ENCODE peak calls at places on chromosomes 6 and 20, in four cellular contexts. One of them, this sample, is unnamed.

GRCh38 chr6:157456524-157456829 is 75.5 kb downstream of the ZDHHC14 start:
- DNase-seq in GM13977: peak
- DNase-seq in B cell: peak
- DNase-seq in ovary: no peak
- DNase-seq in this sample: no peak

GRCh38 chr6:46370622-46371021 is 120.6 kb downstream of the RCAN2 start:
- DNase-seq in ovary: no peak
- DNase-seq in B cell: no peak
- DNase-seq in GM13977: no peak
- DNase-seq in this sample: no peak

GRCh38 chr20:38134427-38135281 is 30.4 kb downstream of the TGM2 start:
- DNase-seq in GM13977: no peak
- DNase-seq in ovary: no peak
- DNase-seq in B cell: no peak
- DNase-seq in this sample: no peak

GRCh38 chr6:41427642-41428401 is 92.4 kb downstream of the NCR2 start:
- DNase-seq in B cell: peak
- DNase-seq in ovary: peak
- DNase-seq in GM13977: peak
- DNase-seq in this sample: no peak

GRCh38 chr20:62409935-62410741 is 3.1 kb upstream of the CABLES2 start:
- DNase-seq in ovary: peak
- DNase-seq in B cell: peak
- DNase-seq in GM13977: peak
- DNase-seq in this sample: peak

GRCh38 chr6:10312445-10312844 is 102.4 kb downstream of the TFAP2A start:
- DNase-seq in ovary: no peak
- DNase-seq in GM13977: no peak
- DNase-seq in B cell: no peak
- DNase-seq in this sample: no peak

GRCh38 chr20:41196653-41197225 is 59.4 kb downstream of the PLCG1 start:
- DNase-seq in GM13977: no peak
- DNase-seq in B cell: no peak
- DNase-seq in ovary: no peak
- DNase-seq in this sample: no peak

GRCh38 chr6:3403244-3404154 is 53.4 kb downstream of the SLC22A23 start:
- DNase-seq in GM13977: no peak
- DNase-seq in B cell: no peak
- DNase-seq in ovary: peak
- DNase-seq in this sample: no peak

GRCh38 chr20:35821807-35822242 is 50.0 kb downstream of the PHF20 start:
- DNase-seq in B cell: no peak
- DNase-seq in GM13977: no peak
- DNase-seq in ovary: no peak
- DNase-seq in this sample: no peak

GRCh38 chr6:90905351-90905750 is 318.5 kb upstream of the MAP3K7 start:
- DNase-seq in GM13977: no peak
- DNase-seq in ovary: no peak
- DNase-seq in B cell: no peak
- DNase-seq in this sample: no peak

GRCh38 chr6:33160728-33161323 is 31.4 kb downstream of the COL11A2 start:
- DNase-seq in GM13977: peak
- DNase-seq in ovary: no peak
- DNase-seq in B cell: no peak
- DNase-seq in this sample: no peak

GRCh38 chr6:36336210-36336588 is 489 bp downstream of the BNIP5 start:
- DNase-seq in GM13977: no peak
- DNase-seq in B cell: no peak
- DNase-seq in ovary: no peak
- DNase-seq in this sample: no peak

GRCh38 chr6:90271831-90272230 is 24.8 kb downstream of the BACH2 start:
- DNase-seq in GM13977: no peak
- DNase-seq in ovary: no peak
- DNase-seq in B cell: no peak
- DNase-seq in this sample: no peak

GRCh38 chr20:59754551-59754950 is 150.2 kb downstream of the PHACTR3 start:
- DNase-seq in B cell: no peak
- DNase-seq in GM13977: no peak
- DNase-seq in ovary: no peak
- DNase-seq in this sample: no peak

GRCh38 chr6:144744720-144745119 is 459.6 kb downstream of the UTRN start:
- DNase-seq in GM13977: no peak
- DNase-seq in B cell: no peak
- DNase-seq in ovary: no peak
- DNase-seq in this sample: no peak

GRCh38 chr6:41675176-41675767 is 37.0 kb downstream of the MDFI start:
- DNase-seq in ovary: no peak
- DNase-seq in B cell: no peak
- DNase-seq in GM13977: no peak
- DNase-seq in this sample: no peak

GRCh38 chr6:103854059-103854458 is 1005.7 kb downstream of the HACE1 start:
- DNase-seq in ovary: no peak
- DNase-seq in B cell: no peak
- DNase-seq in GM13977: no peak
- DNase-seq in this sample: no peak

GRCh38 chr6:37698264-37699137 is 818 bp upstream of the MDGA1 start:
- DNase-seq in ovary: peak
- DNase-seq in B cell: peak
- DNase-seq in GM13977: peak
- DNase-seq in this sample: peak

GRCh38 chr20:61710108-61710507 is 355.6 kb downstream of the TAF4 start:
- DNase-seq in GM13977: no peak
- DNase-seq in ovary: no peak
- DNase-seq in B cell: no peak
- DNase-seq in this sample: no peak

GRCh38 chr6:44957151-44957550 is 371.0 kb upstream of the RUNX2 start:
- DNase-seq in GM13977: no peak
- DNase-seq in B cell: no peak
- DNase-seq in ovary: no peak
- DNase-seq in this sample: no peak

GRCh38 chr6:16563628-16564240 is 197.5 kb downstream of the ATXN1 start:
- DNase-seq in ovary: no peak
- DNase-seq in GM13977: no peak
- DNase-seq in B cell: no peak
- DNase-seq in this sample: no peak

GRCh38 chr6:50889912-50890311 is 71.2 kb downstream of the TFAP2B start:
- DNase-seq in GM13977: no peak
- DNase-seq in ovary: no peak
- DNase-seq in B cell: no peak
- DNase-seq in this sample: no peak

GRCh38 chr20:49705358-49705757 is 8.3 kb downstream of the B4GALT5 start:
- DNase-seq in ovary: no peak
- DNase-seq in GM13977: peak
- DNase-seq in B cell: no peak
- DNase-seq in this sample: no peak

GRCh38 chr20:8005033-8005432 is 14.5 kb downstream of the TMX4 start:
- DNase-seq in GM13977: no peak
- DNase-seq in B cell: no peak
- DNase-seq in ovary: no peak
- DNase-seq in this sample: no peak

DNA sequence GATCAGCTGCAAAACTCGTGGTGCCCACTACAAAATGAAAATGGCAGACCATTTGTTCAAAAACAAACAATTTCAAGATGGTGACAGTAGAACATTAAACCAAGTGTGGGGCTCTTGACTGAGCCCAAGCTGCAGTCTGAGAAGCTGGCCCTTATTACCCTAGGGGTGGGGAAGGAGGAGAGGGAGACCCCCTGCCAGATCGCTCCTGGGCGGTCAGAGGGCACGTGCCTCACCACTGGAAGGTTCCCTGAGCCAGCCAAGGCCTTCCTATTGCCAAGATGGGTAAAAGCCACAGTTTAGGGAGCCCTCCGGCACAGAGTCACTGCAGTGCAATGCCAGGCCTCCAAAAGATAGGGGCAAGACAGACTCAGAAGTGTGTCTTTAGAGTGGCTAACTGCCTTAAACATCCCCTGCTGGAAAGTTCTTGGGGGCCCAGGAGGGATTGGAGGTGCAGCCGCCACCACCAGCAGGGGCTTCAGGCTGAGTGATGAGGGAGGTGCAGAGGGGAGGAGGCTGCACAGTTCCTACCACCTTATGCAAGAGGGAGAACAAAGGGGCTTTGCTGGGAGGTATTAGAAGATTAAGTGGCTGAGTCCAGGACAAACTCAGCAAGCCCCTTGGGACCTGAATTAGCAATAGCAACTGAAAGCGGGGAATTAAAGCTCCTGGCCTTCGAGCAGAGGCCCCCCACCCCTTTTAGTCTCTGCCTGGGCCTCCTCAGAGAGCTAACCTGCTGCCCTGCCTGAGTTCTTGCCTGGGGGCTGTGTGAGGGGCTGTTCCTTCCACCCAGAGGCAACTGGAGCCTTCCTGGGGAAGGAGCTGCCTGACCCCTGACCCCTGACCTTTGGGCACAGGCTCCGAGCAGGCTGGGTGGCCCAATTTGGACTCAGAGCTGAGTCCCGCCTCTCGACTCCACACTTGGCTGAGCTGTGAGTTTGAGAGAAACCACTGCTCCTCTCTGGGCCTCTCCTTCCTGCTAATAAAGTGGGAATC is 88.4 kb downstream of the VEGFA start:
- DNase-seq in GM13977: no peak
- DNase-seq in B cell: no peak
- DNase-seq in ovary: no peak
- DNase-seq in this sample: no peak
- TF ChIP-seq CTCF in GM13977: no peak
- TF ChIP-seq CTCF in B cell: no peak
- TF ChIP-seq CTCF in ovary: no peak
- TF ChIP-seq CTCF in this sample: no peak

GRCh38 chr6:120826253-120826652 is 508.0 kb downstream of the TBC1D32 start:
- DNase-seq in GM13977: no peak
- DNase-seq in B cell: no peak
- DNase-seq in ovary: no peak
- DNase-seq in this sample: no peak
- TF ChIP-seq CTCF in GM13977: peak
- TF ChIP-seq CTCF in B cell: peak
- TF ChIP-seq CTCF in ovary: no peak
- TF ChIP-seq CTCF in this sample: no peak

GRCh38 chr6:150928882-150929281 is 63.4 kb downstream of the MTHFD1L start:
- DNase-seq in ovary: no peak
- DNase-seq in B cell: no peak
- DNase-seq in GM13977: no peak
- DNase-seq in this sample: no peak
- TF ChIP-seq CTCF in ovary: no peak
- TF ChIP-seq CTCF in B cell: peak
- TF ChIP-seq CTCF in GM13977: peak
- TF ChIP-seq CTCF in this sample: no peak

DNA sequence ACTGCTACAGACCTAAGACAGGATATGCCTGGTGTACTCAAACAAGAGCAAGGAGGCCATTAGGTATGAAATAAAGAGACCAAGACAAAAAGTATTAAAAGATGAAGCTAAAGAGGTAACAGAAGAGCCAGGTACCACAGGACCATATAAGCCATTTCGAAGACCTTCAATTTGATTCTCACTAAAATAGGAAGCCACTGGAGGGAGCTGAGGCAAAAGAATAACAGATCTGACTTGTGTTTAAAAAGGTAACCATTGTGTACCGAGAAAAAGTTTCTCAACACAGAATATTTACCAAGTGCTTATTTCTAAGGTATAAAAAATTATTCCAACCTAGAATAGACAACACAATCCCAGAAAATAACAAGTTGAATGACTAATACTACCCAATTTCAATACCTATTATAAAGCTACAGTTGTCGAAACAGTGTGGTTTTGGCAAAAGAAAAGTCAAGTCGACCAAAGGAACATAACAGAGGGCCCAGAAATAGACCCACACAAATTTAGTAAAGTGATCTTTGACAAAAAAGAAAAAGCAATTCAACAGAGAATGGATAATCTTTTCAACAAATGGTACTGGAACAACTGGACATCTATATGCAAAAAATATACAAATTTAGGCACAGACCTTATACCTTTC is 125.3 kb upstream of the DST start:
- DNase-seq in GM13977: no peak
- DNase-seq in ovary: no peak
- DNase-seq in B cell: no peak
- DNase-seq in this sample: no peak
- TF ChIP-seq CTCF in GM13977: peak
- TF ChIP-seq CTCF in ovary: no peak
- TF ChIP-seq CTCF in B cell: no peak
- TF ChIP-seq CTCF in this sample: no peak

GRCh38 chr6:26454641-26455040 is 3.1 kb upstream of the BTN2A1 start:
- DNase-seq in GM13977: no peak
- DNase-seq in ovary: no peak
- DNase-seq in B cell: no peak
- DNase-seq in this sample: no peak

GRCh38 chr6:26455357-26455970 is 2.3 kb upstream of the BTN2A1 start:
- DNase-seq in GM13977: no peak
- DNase-seq in ovary: no peak
- DNase-seq in B cell: no peak
- DNase-seq in this sample: no peak

GRCh38 chr6:26457407-26457795 is 354 bp upstream of the BTN2A1 start:
- DNase-seq in ovary: peak
- DNase-seq in B cell: no peak
- DNase-seq in GM13977: no peak
- DNase-seq in this sample: no peak

GRCh38 chr6:26459023-26459810 is 1.5 kb downstream of the BTN2A1 start:
- DNase-seq in ovary: no peak
- DNase-seq in GM13977: no peak
- DNase-seq in B cell: no peak
- DNase-seq in this sample: no peak

DNA sequence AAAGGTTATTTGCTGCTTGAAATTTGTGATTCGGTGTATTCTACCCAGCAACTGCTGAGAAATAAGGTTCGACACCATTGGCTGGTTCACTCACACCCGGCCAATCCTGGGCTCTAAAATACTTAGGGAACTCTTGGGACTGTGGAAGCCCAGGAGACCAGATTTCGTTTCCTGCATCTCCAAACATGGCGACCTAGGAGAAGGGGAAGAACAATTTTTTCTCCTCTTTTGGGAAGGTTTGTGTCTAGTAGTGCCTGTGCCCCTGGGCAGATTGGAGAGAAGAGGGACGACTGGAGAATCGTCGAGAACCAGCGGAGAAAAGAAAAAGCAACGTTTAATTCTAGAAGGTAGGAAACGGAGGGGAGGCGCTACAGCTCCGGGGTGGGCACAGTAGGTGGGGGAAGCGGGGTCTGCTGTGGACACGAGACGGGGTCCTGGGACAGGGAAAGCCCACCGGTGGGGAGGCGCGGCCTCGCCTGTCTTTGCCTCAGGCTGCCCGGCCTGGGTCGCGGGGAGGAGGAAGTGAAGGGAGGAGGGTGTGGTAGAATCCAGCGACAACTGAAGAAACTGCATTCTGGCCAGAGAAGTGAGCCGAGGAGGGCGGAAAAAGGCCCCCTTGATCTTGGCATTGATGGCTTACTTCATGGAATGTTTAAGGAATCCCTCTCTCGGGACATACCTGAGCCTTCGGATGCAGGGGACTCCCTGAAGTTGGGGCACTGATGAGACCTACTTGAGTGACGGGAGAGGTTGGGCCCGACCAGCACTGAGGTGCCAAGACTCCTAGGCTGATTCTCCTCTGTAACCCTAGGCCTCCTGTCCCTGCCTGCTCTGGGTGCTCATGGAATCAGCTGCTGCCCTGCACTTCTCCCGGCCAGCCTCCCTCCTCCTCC is at the start of gene BTN2A1:
- DNase-seq in GM13977: peak
- DNase-seq in B cell: peak
- DNase-seq in ovary: peak
- DNase-seq in this sample: peak
- TF ChIP-seq CTCF in GM13977: no peak
- TF ChIP-seq CTCF in B cell: no peak
- TF ChIP-seq CTCF in ovary: no peak
- TF ChIP-seq CTCF in this sample: no peak

GRCh38 chr20:45229264-45230056 is 8.3 kb downstream of the SEMG2 start:
- DNase-seq in ovary: no peak
- DNase-seq in B cell: no peak
- DNase-seq in GM13977: no peak
- DNase-seq in this sample: no peak
- TF ChIP-seq CTCF in ovary: no peak
- TF ChIP-seq CTCF in B cell: peak
- TF ChIP-seq CTCF in GM13977: peak
- TF ChIP-seq CTCF in this sample: peak

This sample was measured in natural killer cell.